ENCODE peak calls at places on chromosomes 3 and 15, in eight cellular contexts. One of them, this sample, is unnamed.

GRCh38 chr15:66594344-66594743 is 28.5 kb upstream of the LCTL start:
- DNase-seq in naive B cell: no peak
- DNase-seq in mucosa of gallbladder: no peak
- DNase-seq in iPS DF 6.9: no peak
- DNase-seq in Ammon's horn: no peak
- DNase-seq in substantia nigra: no peak
- DNase-seq in nephron progenitor cell: no peak
- DNase-seq in body of pancreas: no peak
- DNase-seq in this sample: no peak

GRCh38 chr15:88704791-88705768 is 66.3 kb downstream of the ISG20 start:
- DNase-seq in naive B cell: peak; percentile 10
- DNase-seq in mucosa of gallbladder: peak; percentile 28
- DNase-seq in iPS DF 6.9: no peak
- DNase-seq in Ammon's horn: peak; percentile 65
- DNase-seq in substantia nigra: no peak
- DNase-seq in nephron progenitor cell: peak; percentile 51
- DNase-seq in body of pancreas: no peak
- DNase-seq in this sample: peak; percentile 44

GRCh38 chr3:44077267-44077666 is 164.4 kb upstream of the TOPAZ1 start:
- DNase-seq in naive B cell: no peak
- DNase-seq in mucosa of gallbladder: no peak
- DNase-seq in iPS DF 6.9: no peak
- DNase-seq in Ammon's horn: no peak
- DNase-seq in substantia nigra: no peak
- DNase-seq in nephron progenitor cell: no peak
- DNase-seq in body of pancreas: no peak
- DNase-seq in this sample: no peak

GRCh38 chr3:176293277-176293676 is 904.0 kb downstream of the TBL1XR1 start:
- DNase-seq in naive B cell: no peak
- DNase-seq in mucosa of gallbladder: no peak
- DNase-seq in iPS DF 6.9: no peak
- DNase-seq in Ammon's horn: no peak
- DNase-seq in substantia nigra: no peak
- DNase-seq in nephron progenitor cell: no peak
- DNase-seq in body of pancreas: no peak
- DNase-seq in this sample: no peak

GRCh38 chr3:170768334-170768801 is 101.6 kb downstream of the RPL22L1 start:
- DNase-seq in naive B cell: no peak
- DNase-seq in mucosa of gallbladder: peak; percentile 17
- DNase-seq in iPS DF 6.9: no peak
- DNase-seq in Ammon's horn: peak; percentile 73
- DNase-seq in substantia nigra: no peak
- DNase-seq in nephron progenitor cell: no peak
- DNase-seq in body of pancreas: no peak
- DNase-seq in this sample: no peak

GRCh38 chr3:186996356-186996755 is 66.0 kb downstream of the ST6GAL1 start:
- DNase-seq in naive B cell: peak; percentile 54
- DNase-seq in mucosa of gallbladder: no peak
- DNase-seq in iPS DF 6.9: no peak
- DNase-seq in Ammon's horn: no peak
- DNase-seq in substantia nigra: no peak
- DNase-seq in nephron progenitor cell: no peak
- DNase-seq in body of pancreas: no peak
- DNase-seq in this sample: no peak

GRCh38 chr3:62241279-62241678 is 132.1 kb downstream of the FEZF2 start:
- DNase-seq in naive B cell: no peak
- DNase-seq in mucosa of gallbladder: no peak
- DNase-seq in iPS DF 6.9: no peak
- DNase-seq in Ammon's horn: no peak
- DNase-seq in substantia nigra: no peak
- DNase-seq in nephron progenitor cell: no peak
- DNase-seq in body of pancreas: no peak
- DNase-seq in this sample: no peak

GRCh38 chr3:66468016-66468735 is 32.6 kb downstream of the LRIG1 start:
- DNase-seq in naive B cell: no peak
- DNase-seq in mucosa of gallbladder: no peak
- DNase-seq in iPS DF 6.9: no peak
- DNase-seq in Ammon's horn: no peak
- DNase-seq in substantia nigra: no peak
- DNase-seq in nephron progenitor cell: no peak
- DNase-seq in body of pancreas: no peak
- DNase-seq in this sample: no peak

GRCh38 chr3:156826896-156827882 is 1.0 kb downstream of the LEKR1 start:
- DNase-seq in naive B cell: peak; percentile 54
- DNase-seq in mucosa of gallbladder: no peak
- DNase-seq in iPS DF 6.9: no peak
- DNase-seq in Ammon's horn: no peak
- DNase-seq in substantia nigra: no peak
- DNase-seq in nephron progenitor cell: no peak
- DNase-seq in body of pancreas: no peak
- DNase-seq in this sample: no peak

GRCh38 chr15:37931868-37932267 is 2.6 kb upstream of the TMCO5A start:
- DNase-seq in naive B cell: no peak
- DNase-seq in mucosa of gallbladder: no peak
- DNase-seq in iPS DF 6.9: no peak
- DNase-seq in Ammon's horn: no peak
- DNase-seq in substantia nigra: no peak
- DNase-seq in nephron progenitor cell: no peak
- DNase-seq in body of pancreas: no peak
- DNase-seq in this sample: no peak

GRCh38 chr15:75532413-75533250 is 46.5 kb downstream of the PTPN9 start:
- DNase-seq in naive B cell: no peak
- DNase-seq in mucosa of gallbladder: peak; percentile 67
- DNase-seq in iPS DF 6.9: peak; percentile 33
- DNase-seq in Ammon's horn: peak; percentile 36
- DNase-seq in substantia nigra: no peak
- DNase-seq in nephron progenitor cell: peak; percentile 39
- DNase-seq in body of pancreas: peak; percentile 53
- DNase-seq in this sample: no peak

GRCh38 chr3:108475220-108475782 is 35.1 kb downstream of the MYH15 start:
- DNase-seq in naive B cell: peak; percentile 14
- DNase-seq in mucosa of gallbladder: no peak
- DNase-seq in iPS DF 6.9: no peak
- DNase-seq in Ammon's horn: peak; percentile 23
- DNase-seq in substantia nigra: no peak
- DNase-seq in nephron progenitor cell: no peak
- DNase-seq in body of pancreas: no peak
- DNase-seq in this sample: no peak

GRCh38 chr3:131620977-131621376 is 118.2 kb upstream of the MRPL3 start:
- DNase-seq in naive B cell: no peak
- DNase-seq in mucosa of gallbladder: no peak
- DNase-seq in iPS DF 6.9: no peak
- DNase-seq in Ammon's horn: no peak
- DNase-seq in substantia nigra: no peak
- DNase-seq in nephron progenitor cell: no peak
- DNase-seq in body of pancreas: no peak
- DNase-seq in this sample: no peak

GRCh38 chr15:59918994-59919951 is 84.8 kb upstream of the FOXB1 start:
- DNase-seq in naive B cell: no peak
- DNase-seq in mucosa of gallbladder: no peak
- DNase-seq in iPS DF 6.9: no peak
- DNase-seq in Ammon's horn: no peak
- DNase-seq in substantia nigra: no peak
- DNase-seq in nephron progenitor cell: no peak
- DNase-seq in body of pancreas: no peak
- DNase-seq in this sample: no peak

GRCh38 chr3:123778991-123779622 is 105.0 kb downstream of the MYLK start:
- DNase-seq in naive B cell: no peak
- DNase-seq in mucosa of gallbladder: no peak
- DNase-seq in iPS DF 6.9: no peak
- DNase-seq in Ammon's horn: peak; percentile 74
- DNase-seq in substantia nigra: no peak
- DNase-seq in nephron progenitor cell: no peak
- DNase-seq in body of pancreas: no peak
- DNase-seq in this sample: no peak

GRCh38 chr3:55373413-55373812 is 113.7 kb downstream of the WNT5A start:
- DNase-seq in naive B cell: no peak
- DNase-seq in mucosa of gallbladder: no peak
- DNase-seq in iPS DF 6.9: no peak
- DNase-seq in Ammon's horn: no peak
- DNase-seq in substantia nigra: no peak
- DNase-seq in nephron progenitor cell: no peak
- DNase-seq in body of pancreas: no peak
- DNase-seq in this sample: no peak

GRCh38 chr3:29627136-29628117 is 346.6 kb downstream of the RBMS3 start:
- DNase-seq in naive B cell: no peak
- DNase-seq in mucosa of gallbladder: no peak
- DNase-seq in iPS DF 6.9: no peak
- DNase-seq in Ammon's horn: no peak
- DNase-seq in substantia nigra: no peak
- DNase-seq in nephron progenitor cell: no peak
- DNase-seq in body of pancreas: no peak
- DNase-seq in this sample: no peak

GRCh38 chr15:68177747-68178146 is 27.4 kb downstream of the CALML4 start:
- DNase-seq in naive B cell: no peak
- DNase-seq in mucosa of gallbladder: no peak
- DNase-seq in iPS DF 6.9: no peak
- DNase-seq in Ammon's horn: no peak
- DNase-seq in substantia nigra: no peak
- DNase-seq in nephron progenitor cell: no peak
- DNase-seq in body of pancreas: no peak
- DNase-seq in this sample: no peak

GRCh38 chr15:70508561-70509281 is 254.6 kb downstream of the UACA start:
- DNase-seq in naive B cell: no peak
- DNase-seq in mucosa of gallbladder: no peak
- DNase-seq in iPS DF 6.9: no peak
- DNase-seq in Ammon's horn: no peak
- DNase-seq in substantia nigra: no peak
- DNase-seq in nephron progenitor cell: no peak
- DNase-seq in body of pancreas: no peak
- DNase-seq in this sample: no peak

GRCh38 chr3:100370751-100371150 is 30.1 kb downstream of the TOMM70 start:
- DNase-seq in naive B cell: no peak
- DNase-seq in mucosa of gallbladder: no peak
- DNase-seq in iPS DF 6.9: no peak
- DNase-seq in Ammon's horn: no peak
- DNase-seq in substantia nigra: no peak
- DNase-seq in nephron progenitor cell: no peak
- DNase-seq in body of pancreas: no peak
- DNase-seq in this sample: no peak

GRCh38 chr3:104214277-104214676 is 1152.4 kb upstream of the ALCAM start:
- DNase-seq in naive B cell: no peak
- DNase-seq in mucosa of gallbladder: no peak
- DNase-seq in iPS DF 6.9: no peak
- DNase-seq in Ammon's horn: no peak
- DNase-seq in substantia nigra: no peak
- DNase-seq in nephron progenitor cell: no peak
- DNase-seq in body of pancreas: no peak
- DNase-seq in this sample: no peak

GRCh38 chr3:71690222-71690821 is 34.9 kb downstream of the EIF4E3 start:
- DNase-seq in naive B cell: no peak
- DNase-seq in mucosa of gallbladder: peak; percentile 61
- DNase-seq in iPS DF 6.9: no peak
- DNase-seq in Ammon's horn: no peak
- DNase-seq in substantia nigra: no peak
- DNase-seq in nephron progenitor cell: no peak
- DNase-seq in body of pancreas: no peak
- DNase-seq in this sample: no peak

GRCh38 chr15:61049934-61050333 is 179.2 kb downstream of the RORA start:
- DNase-seq in naive B cell: no peak
- DNase-seq in mucosa of gallbladder: no peak
- DNase-seq in iPS DF 6.9: no peak
- DNase-seq in Ammon's horn: no peak
- DNase-seq in substantia nigra: no peak
- DNase-seq in nephron progenitor cell: no peak
- DNase-seq in body of pancreas: no peak
- DNase-seq in this sample: no peak

GRCh38 chr3:139540686-139541085 is 1.1 kb upstream of the RBP1 start:
- DNase-seq in naive B cell: no peak
- DNase-seq in mucosa of gallbladder: no peak
- DNase-seq in iPS DF 6.9: no peak
- DNase-seq in Ammon's horn: no peak
- DNase-seq in substantia nigra: no peak
- DNase-seq in nephron progenitor cell: no peak
- DNase-seq in body of pancreas: no peak
- DNase-seq in this sample: no peak

GRCh38 chr3:93992211-93992610 is 12.3 kb downstream of the ARL13B start:
- DNase-seq in naive B cell: no peak
- DNase-seq in mucosa of gallbladder: no peak
- DNase-seq in iPS DF 6.9: no peak
- DNase-seq in Ammon's horn: no peak
- DNase-seq in substantia nigra: no peak
- DNase-seq in nephron progenitor cell: no peak
- DNase-seq in body of pancreas: no peak
- DNase-seq in this sample: no peak

GRCh38 chr3:59212128-59212764 is 162.4 kb upstream of the CFAP20DC start:
- DNase-seq in naive B cell: peak; percentile 11
- DNase-seq in mucosa of gallbladder: peak; percentile 19
- DNase-seq in iPS DF 6.9: peak; percentile 16
- DNase-seq in Ammon's horn: peak; percentile 65
- DNase-seq in substantia nigra: no peak
- DNase-seq in nephron progenitor cell: peak; percentile 20
- DNase-seq in body of pancreas: no peak
- DNase-seq in this sample: peak; percentile 25

GRCh38 chr3:53493997-53494791 is at the start of gene CACNA1D:
- DNase-seq in naive B cell: no peak
- DNase-seq in mucosa of gallbladder: peak; percentile 71
- DNase-seq in iPS DF 6.9: peak; percentile 61
- DNase-seq in Ammon's horn: no peak
- DNase-seq in substantia nigra: no peak
- DNase-seq in nephron progenitor cell: peak; percentile 65
- DNase-seq in body of pancreas: peak; percentile 69
- DNase-seq in this sample: peak; percentile 85

GRCh38 chr3:112856537-112856936 is 9.9 kb upstream of the CD200R1L start:
- DNase-seq in naive B cell: peak; percentile 56
- DNase-seq in mucosa of gallbladder: no peak
- DNase-seq in iPS DF 6.9: no peak
- DNase-seq in Ammon's horn: no peak
- DNase-seq in substantia nigra: no peak
- DNase-seq in nephron progenitor cell: no peak
- DNase-seq in body of pancreas: no peak
- DNase-seq in this sample: peak; percentile 29

GRCh38 chr15:66401130-66402021 is 14.7 kb downstream of the MAP2K1 start:
- DNase-seq in naive B cell: no peak
- DNase-seq in mucosa of gallbladder: no peak
- DNase-seq in iPS DF 6.9: no peak
- DNase-seq in Ammon's horn: no peak
- DNase-seq in substantia nigra: no peak
- DNase-seq in nephron progenitor cell: no peak
- DNase-seq in body of pancreas: no peak
- DNase-seq in this sample: no peak